ENCODE peak calls at places on chromosomes 7 and 10, in nine cellular contexts. L is erythroblast, V is anterior cingulate cortex, Q is endothelial cell, M is colonic mucosa, A is iPS DF 19.7, Z is iPS-NIHi11, H is T-helper 1 cell, T is nucleus accumbens. G is an unnamed sample.

GRCh38 chr7:82234457-82235049 is 209.0 kb downstream of the CACNA2D1 start:
- DNase-seq in L (peak), V (no peak), Q (no peak), M (no peak), A (no peak), Z (no peak), H (no peak), T (no peak), G (no peak)

GRCh38 chr10:49056356-49056755 is 59.0 kb downstream of the VSTM4 start:
- DNase-seq in L (no peak), V (no peak), Q (no peak), M (no peak), A (no peak), Z (peak), H (no peak), T (no peak), G (no peak)

GRCh38 chr7:2527505-2528464 is 8.2 kb downstream of the LFNG start:
- DNase-seq in L (peak), V (no peak), Q (no peak), M (peak), A (no peak), Z (no peak), H (peak), T (no peak), G (no peak)

GRCh38 chr10:1050145-1050544 is 1.2 kb upstream of the IDI1 start:
- DNase-seq in L (peak), V (no peak), Q (no peak), M (peak), A (no peak), Z (no peak), H (peak), T (no peak), G (no peak)

GRCh38 chr7:23242935-23243334 is 3.6 kb upstream of the GPNMB start:
- DNase-seq in L (no peak), V (no peak), Q (no peak), M (no peak), A (no peak), Z (no peak), H (no peak), T (no peak), G (no peak)

GRCh38 chr7:30162622-30163124 is 27.9 kb downstream of the MTURN start:
- DNase-seq in L (no peak), V (no peak), Q (no peak), M (no peak), A (no peak), Z (no peak), H (no peak), T (peak), G (peak)

GRCh38 chr10:75972494-75973276 is 541.3 kb downstream of the LRMDA start:
- DNase-seq in L (no peak), V (no peak), Q (no peak), M (no peak), A (no peak), Z (no peak), H (no peak), T (no peak), G (no peak)

GRCh38 chr10:128576916-128577670 is 450.9 kb upstream of the MKI67 start:
- DNase-seq in L (no peak), V (no peak), Q (no peak), M (no peak), A (no peak), Z (peak), H (no peak), T (no peak), G (no peak)

GRCh38 chr10:11183000-11183399 is 165.3 kb downstream of the CELF2 start:
- DNase-seq in L (no peak), V (no peak), Q (no peak), M (no peak), A (no peak), Z (no peak), H (no peak), T (no peak), G (no peak)

GRCh38 chr10:92574545-92575377 is 868 bp upstream of the IDE start:
- DNase-seq in L (peak), V (no peak), Q (no peak), M (no peak), A (no peak), Z (peak), H (no peak), T (no peak), G (no peak)

GRCh38 chr7:55572378-55573233 is at the start of gene VOPP1:
- DNase-seq in L (peak), V (peak), Q (peak), M (peak), A (no peak), Z (peak), H (peak), T (no peak), G (peak)

GRCh38 chr10:43234471-43235041 is 32.3 kb downstream of the RASGEF1A start:
- DNase-seq in L (no peak), V (no peak), Q (peak), M (no peak), A (no peak), Z (no peak), H (no peak), T (no peak), G (no peak)

GRCh38 chr10:32454148-32454547 is 8.2 kb downstream of the CCDC7 start:
- DNase-seq in L (no peak), V (no peak), Q (no peak), M (no peak), A (no peak), Z (no peak), H (no peak), T (no peak), G (no peak)